ENCODE peak calls at places on chromosomes 12 and 14, in five cellular contexts. One of them, this sample, is unnamed. For H3K27me3, the result is how much of the 10 kb centered on the place peaks cover.

GRCh38 chr14:56333361-56334279 is 215.4 kb downstream of the PELI2 start:
- DNase-seq in neuronal stem cell: no peak
- DNase-seq in H7: no peak
- DNase-seq in CD8-positive, alpha-beta T cell: no peak
- DNase-seq in GM23338: no peak
- DNase-seq in this sample: peak

GRCh38 chr14:37168721-37169120 is 3.7 kb downstream of the SLC25A21 start:
- DNase-seq in neuronal stem cell: no peak
- DNase-seq in H7: no peak
- DNase-seq in CD8-positive, alpha-beta T cell: no peak
- DNase-seq in GM23338: no peak
- DNase-seq in this sample: no peak

GRCh38 chr14:96434040-96434439 is 42.1 kb downstream of the AK7 start:
- DNase-seq in neuronal stem cell: no peak
- DNase-seq in H7: no peak
- DNase-seq in CD8-positive, alpha-beta T cell: no peak
- DNase-seq in GM23338: no peak
- DNase-seq in this sample: peak

GRCh38 chr14:96906434-96906833 is 109.3 kb downstream of the VRK1 start:
- DNase-seq in neuronal stem cell: no peak
- DNase-seq in H7: no peak
- DNase-seq in CD8-positive, alpha-beta T cell: no peak
- DNase-seq in GM23338: no peak
- DNase-seq in this sample: no peak

GRCh38 chr12:83378186-83378727 is 691.6 kb downstream of the TMTC2 start:
- DNase-seq in neuronal stem cell: no peak
- DNase-seq in H7: no peak
- DNase-seq in CD8-positive, alpha-beta T cell: no peak
- DNase-seq in GM23338: no peak
- DNase-seq in this sample: no peak

GRCh38 chr14:24269910-24270536 is 1.4 kb downstream of the RABGGTA start:
- DNase-seq in neuronal stem cell: no peak
- DNase-seq in H7: no peak
- DNase-seq in CD8-positive, alpha-beta T cell: no peak
- DNase-seq in GM23338: no peak
- DNase-seq in this sample: no peak

GRCh38 chr12:45010051-45010450 is 40.8 kb downstream of the DBX2 start:
- DNase-seq in neuronal stem cell: no peak
- DNase-seq in H7: no peak
- DNase-seq in CD8-positive, alpha-beta T cell: no peak
- DNase-seq in GM23338: no peak
- DNase-seq in this sample: no peak

GRCh38 chr12:30753761-30754382 is 879 bp downstream of the CAPRIN2 start:
- DNase-seq in neuronal stem cell: no peak
- DNase-seq in H7: no peak
- DNase-seq in CD8-positive, alpha-beta T cell: no peak
- DNase-seq in GM23338: peak
- DNase-seq in this sample: peak

GRCh38 chr12:105402366-105402765 is 71.9 kb downstream of the C12orf75 start:
- DNase-seq in neuronal stem cell: no peak
- DNase-seq in H7: no peak
- DNase-seq in CD8-positive, alpha-beta T cell: no peak
- DNase-seq in GM23338: no peak
- DNase-seq in this sample: no peak

GRCh38 chr12:94954029-94954685 is 49.3 kb downstream of the NDUFA12 start:
- DNase-seq in neuronal stem cell: no peak
- DNase-seq in H7: no peak
- DNase-seq in CD8-positive, alpha-beta T cell: no peak
- DNase-seq in GM23338: no peak
- DNase-seq in this sample: peak

GRCh38 chr12:14572401-14572800 is 4.7 kb upstream of the PLBD1 start:
- DNase-seq in neuronal stem cell: no peak
- DNase-seq in H7: no peak
- DNase-seq in CD8-positive, alpha-beta T cell: no peak
- DNase-seq in GM23338: peak
- DNase-seq in this sample: no peak

GRCh38 chr12:46609281-46609623 is 216.5 kb downstream of the SLC38A4 start:
- DNase-seq in neuronal stem cell: no peak
- DNase-seq in H7: no peak
- DNase-seq in CD8-positive, alpha-beta T cell: no peak
- DNase-seq in GM23338: no peak
- DNase-seq in this sample: no peak
- H3K4me3 ChIP-seq in neuronal stem cell: no peak
- H3K4me3 ChIP-seq in H7: no peak
- H3K4me3 ChIP-seq in CD8-positive, alpha-beta T cell: no peak
- H3K4me3 ChIP-seq in GM23338: no peak
- H3K4me3 ChIP-seq in this sample: no peak

DNA sequence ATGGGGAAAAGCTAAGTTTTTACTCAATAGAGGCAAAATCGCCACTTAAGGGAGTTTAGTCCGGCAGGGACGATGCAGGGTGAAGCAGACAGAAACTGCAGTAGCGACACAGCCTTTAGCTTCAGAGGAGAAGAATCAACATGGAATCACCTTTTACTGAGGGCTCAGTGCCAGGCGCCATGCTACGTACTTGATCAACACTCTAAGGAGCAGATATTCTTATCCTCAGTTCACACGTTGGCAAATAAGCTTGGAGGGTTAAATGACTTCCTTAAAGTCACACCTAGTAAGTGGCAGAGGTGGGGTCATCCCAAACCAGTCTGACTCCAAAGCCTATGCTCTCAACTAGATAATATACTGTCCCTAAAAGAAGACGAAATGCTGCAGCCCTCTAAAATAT is 11.0 kb downstream of the CCDC92 start:
- DNase-seq in neuronal stem cell: no peak
- DNase-seq in H7: no peak
- DNase-seq in CD8-positive, alpha-beta T cell: no peak
- DNase-seq in GM23338: no peak
- DNase-seq in this sample: no peak
- H3K27me3 ChIP-seq in neuronal stem cell: under half
- H3K27me3 ChIP-seq in H7: under half
- H3K27me3 ChIP-seq in CD8-positive, alpha-beta T cell: under half
- H3K27me3 ChIP-seq in GM23338: half or more
- H3K27me3 ChIP-seq in this sample: under half

GRCh38 chr12:109885616-109886015 is 5.3 kb upstream of the GLTP start:
- DNase-seq in neuronal stem cell: no peak
- DNase-seq in H7: no peak
- DNase-seq in CD8-positive, alpha-beta T cell: no peak
- DNase-seq in GM23338: no peak
- DNase-seq in this sample: no peak
- H3K4me3 ChIP-seq in neuronal stem cell: no peak
- H3K4me3 ChIP-seq in H7: no peak
- H3K4me3 ChIP-seq in CD8-positive, alpha-beta T cell: no peak
- H3K4me3 ChIP-seq in GM23338: no peak
- H3K4me3 ChIP-seq in this sample: no peak

GRCh38 chr14:71932229-71932951 is at the start of gene RGS6:
- DNase-seq in neuronal stem cell: peak
- DNase-seq in H7: peak
- DNase-seq in CD8-positive, alpha-beta T cell: no peak
- DNase-seq in GM23338: peak
- DNase-seq in this sample: peak
- H3K27me3 ChIP-seq in neuronal stem cell: under half
- H3K27me3 ChIP-seq in H7: under half
- H3K27me3 ChIP-seq in CD8-positive, alpha-beta T cell: under half
- H3K27me3 ChIP-seq in GM23338: half or more
- H3K27me3 ChIP-seq in this sample: half or more

GRCh38 chr12:4118601-4119156 is 154.9 kb upstream of the CCND2 start:
- DNase-seq in neuronal stem cell: no peak
- DNase-seq in H7: no peak
- DNase-seq in CD8-positive, alpha-beta T cell: no peak
- DNase-seq in GM23338: no peak
- DNase-seq in this sample: no peak
- H3K4me3 ChIP-seq in neuronal stem cell: no peak
- H3K4me3 ChIP-seq in H7: no peak
- H3K4me3 ChIP-seq in CD8-positive, alpha-beta T cell: no peak
- H3K4me3 ChIP-seq in GM23338: no peak
- H3K4me3 ChIP-seq in this sample: no peak

GRCh38 chr12:132596016-132596415 is 14.4 kb downstream of the LRCOL1 start:
- DNase-seq in neuronal stem cell: no peak
- DNase-seq in H7: peak
- DNase-seq in CD8-positive, alpha-beta T cell: no peak
- DNase-seq in GM23338: no peak
- DNase-seq in this sample: no peak

GRCh38 chr12:132593938-132594358 is 16.4 kb downstream of the LRCOL1 start:
- DNase-seq in neuronal stem cell: peak
- DNase-seq in H7: peak
- DNase-seq in CD8-positive, alpha-beta T cell: no peak
- DNase-seq in GM23338: peak
- DNase-seq in this sample: peak

GRCh38 chr12:132600048-132601032 is 10.0 kb downstream of the LRCOL1 start:
- DNase-seq in neuronal stem cell: no peak
- DNase-seq in H7: peak
- DNase-seq in CD8-positive, alpha-beta T cell: no peak
- DNase-seq in GM23338: peak
- DNase-seq in this sample: peak

GRCh38 chr12:132595183-132595582 is 15.2 kb downstream of the LRCOL1 start:
- DNase-seq in neuronal stem cell: no peak
- DNase-seq in H7: no peak
- DNase-seq in CD8-positive, alpha-beta T cell: no peak
- DNase-seq in GM23338: no peak
- DNase-seq in this sample: no peak

DNA sequence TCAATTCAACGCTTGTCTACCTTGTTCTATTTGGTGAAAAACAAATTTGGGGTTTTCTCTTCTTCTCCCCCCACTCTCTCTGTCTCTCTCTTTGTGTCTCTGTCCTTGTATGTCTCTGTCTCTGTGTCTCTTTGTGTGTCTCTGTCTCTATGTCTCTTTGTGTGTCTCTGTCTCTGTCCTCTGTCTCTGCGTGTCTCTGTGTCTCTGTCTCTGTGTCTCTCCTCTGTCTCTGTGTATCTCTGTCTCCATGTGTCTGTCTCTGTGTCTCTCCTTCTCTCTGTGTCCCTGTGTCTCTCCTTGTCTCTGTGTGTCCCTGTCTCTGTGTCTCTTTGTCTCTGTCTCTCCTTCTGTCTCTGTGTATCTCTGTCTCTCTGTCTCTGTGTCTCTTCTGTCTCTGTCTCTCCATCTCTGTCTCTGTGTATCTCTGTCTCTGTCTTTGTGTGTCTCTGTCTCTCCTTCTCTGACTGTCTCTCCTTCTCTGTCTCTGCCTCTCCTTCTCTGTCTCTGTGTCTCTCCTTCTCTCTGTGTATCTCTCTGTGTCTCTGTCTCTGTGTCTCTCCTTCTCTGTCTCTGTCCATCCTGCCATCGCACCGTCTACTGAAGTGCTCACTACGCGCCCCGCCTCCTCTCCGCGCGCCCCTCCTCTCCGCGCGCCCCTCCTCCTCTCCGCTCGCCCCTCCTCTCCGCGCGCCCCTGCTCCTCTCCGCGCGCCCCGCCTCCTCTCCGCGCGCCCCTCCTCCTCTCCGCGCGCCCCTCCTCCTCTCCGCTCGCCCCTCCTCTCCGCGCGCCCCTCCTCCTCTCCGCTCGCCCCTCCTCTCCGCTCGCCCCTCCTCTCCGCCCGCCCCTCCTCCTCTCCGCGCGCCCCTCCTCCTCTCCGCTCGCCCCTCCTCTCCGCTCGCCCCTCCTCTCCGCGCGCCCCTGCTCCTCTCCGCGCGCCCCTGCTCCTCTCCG is 12.8 kb downstream of the LRCOL1 start:
- DNase-seq in neuronal stem cell: peak
- DNase-seq in H7: peak
- DNase-seq in CD8-positive, alpha-beta T cell: no peak
- DNase-seq in GM23338: peak
- DNase-seq in this sample: peak
- H3K27me3 ChIP-seq in neuronal stem cell: under half
- H3K27me3 ChIP-seq in H7: under half
- H3K27me3 ChIP-seq in CD8-positive, alpha-beta T cell: under half
- H3K27me3 ChIP-seq in GM23338: half or more
- H3K27me3 ChIP-seq in this sample: under half

DNA sequence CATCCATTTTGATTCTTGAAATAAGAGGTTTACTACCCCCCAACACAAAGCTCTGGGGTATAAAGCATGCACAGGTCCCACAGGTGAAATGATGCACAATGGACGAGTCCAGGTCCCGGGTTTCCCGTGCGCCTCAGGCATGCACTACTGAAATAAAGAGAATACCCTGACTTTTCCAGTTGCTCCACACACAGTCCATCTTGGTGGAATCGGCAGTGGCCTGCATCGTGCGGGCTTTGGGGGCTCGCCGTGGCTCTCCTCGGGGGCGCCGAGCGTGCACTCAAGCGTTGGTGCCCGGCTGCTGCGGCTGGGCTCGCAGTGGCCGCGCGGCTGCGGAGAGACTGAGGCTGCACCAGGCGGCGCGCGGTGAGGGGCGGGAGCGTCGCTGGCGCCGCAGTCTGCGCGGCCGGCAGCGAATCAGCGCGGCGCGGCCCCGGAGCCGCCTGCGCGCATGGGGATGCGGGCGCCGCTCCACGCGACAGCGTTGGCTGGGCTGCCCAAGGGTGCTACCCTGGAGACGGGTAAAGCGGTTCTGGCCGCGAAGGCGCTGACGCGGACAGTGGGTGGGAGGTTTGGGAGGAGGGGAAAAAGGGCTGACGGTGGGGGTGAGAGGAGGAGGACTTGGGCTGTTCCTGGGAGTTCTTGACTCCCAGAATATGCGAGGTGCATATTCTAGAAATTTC is 53.8 kb upstream of the CCDC175 start:
- DNase-seq in neuronal stem cell: peak
- DNase-seq in H7: peak
- DNase-seq in CD8-positive, alpha-beta T cell: no peak
- DNase-seq in GM23338: peak
- DNase-seq in this sample: peak
- H3K4me3 ChIP-seq in neuronal stem cell: peak
- H3K4me3 ChIP-seq in H7: peak
- H3K4me3 ChIP-seq in CD8-positive, alpha-beta T cell: no peak
- H3K4me3 ChIP-seq in GM23338: peak
- H3K4me3 ChIP-seq in this sample: peak

DNA sequence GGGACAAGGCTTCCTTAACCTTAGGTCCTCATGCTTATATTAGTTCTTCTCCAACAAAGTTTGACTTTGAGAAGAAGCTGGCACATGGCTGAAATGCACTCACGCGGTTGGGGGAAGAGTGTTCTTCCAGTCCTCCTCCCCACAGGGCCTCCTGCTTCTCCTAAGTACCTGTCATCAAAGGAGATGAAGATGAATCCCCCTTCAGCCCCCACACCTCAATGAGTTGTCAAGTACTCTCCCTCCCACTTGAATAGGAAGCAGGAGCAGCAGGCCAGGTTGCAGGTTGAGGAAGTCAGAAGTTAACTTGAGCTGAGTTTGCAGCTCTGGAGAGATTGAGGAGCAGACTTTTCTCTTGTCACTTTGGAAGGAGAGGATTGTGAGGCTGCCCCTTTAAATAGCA is 2.9 kb upstream of the PDE1B start:
- DNase-seq in neuronal stem cell: no peak
- DNase-seq in H7: no peak
- DNase-seq in CD8-positive, alpha-beta T cell: no peak
- DNase-seq in GM23338: no peak
- DNase-seq in this sample: no peak
- H3K27me3 ChIP-seq in neuronal stem cell: under half
- H3K27me3 ChIP-seq in H7: under half
- H3K27me3 ChIP-seq in CD8-positive, alpha-beta T cell: under half
- H3K27me3 ChIP-seq in GM23338: half or more
- H3K27me3 ChIP-seq in this sample: under half

This sample was measured in A673.